ENCODE peak calls at places on chromosomes 2 and 18, in eight cellular contexts. Y, M, V, Z, Q, I, F and A are unnamed samples.

GRCh38 chr18:55494899-55495298 is 93.1 kb downstream of the TCF4 start:
- DNase-seq in Q (peak), F (no peak), I (no peak), V (no peak), Y (no peak), Z (no peak), M (no peak), A (no peak)

GRCh38 chr18:42281851-42282250 is 326.8 kb downstream of the PIK3C3 start:
- DNase-seq in V (no peak), Y (no peak), M (no peak), F (no peak), Q (no peak), I (no peak), Z (no peak), A (no peak)

GRCh38 chr2:102283996-102284395 is 27.4 kb upstream of the IL1RL1 start:
- DNase-seq in V (no peak), Q (no peak), M (no peak), Z (no peak), Y (no peak), F (no peak), I (no peak), A (no peak)

GRCh38 chr2:10965241-10965843 is 53.6 kb downstream of the KCNF1 start:
- DNase-seq in Y (no peak), F (no peak), M (no peak), Z (no peak), Q (no peak), V (no peak), I (no peak), A (no peak)

GRCh38 chr2:169131587-169132512 is 62.5 kb downstream of the DHRS9 start:
- DNase-seq in Q (peak), M (no peak), V (peak), I (peak), Z (no peak), Y (peak), F (no peak), A (no peak)

GRCh38 chr2:237354930-237355329 is 59.0 kb downstream of the COL6A3 start:
- DNase-seq in F (no peak), I (peak), Z (no peak), M (peak), V (no peak), Y (peak), Q (no peak), A (no peak)

GRCh38 chr2:112725545-112726457 is 5.0 kb downstream of the NT5DC4 start:
- DNase-seq in M (peak), V (no peak), Q (peak), F (no peak), Y (no peak), Z (no peak), I (no peak), A (no peak)

GRCh38 chr2:39266139-39266805 is 22.5 kb upstream of the CDKL4 start:
- DNase-seq in F (no peak), Y (peak), Z (no peak), V (no peak), I (no peak), Q (peak), M (no peak), A (no peak)

GRCh38 chr2:45505138-45505537 is 105.9 kb downstream of the SRBD1 start:
- DNase-seq in M (no peak), Z (no peak), V (no peak), Y (no peak), F (no peak), I (no peak), Q (no peak), A (no peak)

GRCh38 chr2:128752691-128753263 is 434.1 kb upstream of the HS6ST1 start:
- DNase-seq in M (no peak), I (no peak), F (no peak), Y (no peak), Q (no peak), V (no peak), Z (no peak), A (no peak)

GRCh38 chr18:77114564-77115391 is 17.8 kb downstream of the MBP start:
- DNase-seq in Q (peak), M (peak), Z (peak), V (peak), I (peak), Y (peak), F (no peak), A (no peak)

GRCh38 chr2:69915050-69915945 is at the start of gene MXD1:
- DNase-seq in Q (peak), I (peak), M (no peak), V (peak), Z (no peak), F (peak), Y (no peak), A (no peak)

GRCh38 chr2:238305965-238306679 is 14.2 kb upstream of the TRAF3IP1 start:
- DNase-seq in I (no peak), V (no peak), Q (no peak), Y (no peak), F (no peak), M (no peak), Z (no peak), A (no peak)

GRCh38 chr2:28499298-28499697 is 3.4 kb downstream of the PLB1 start:
- DNase-seq in Y (no peak), Q (no peak), F (no peak), M (no peak), Z (no peak), I (no peak), V (no peak), A (no peak)

GRCh38 chr2:43132523-43133301 is 93.7 kb downstream of the ZFP36L2 start:
- DNase-seq in Y (no peak), V (peak), F (no peak), Q (no peak), I (no peak), M (no peak), Z (no peak), A (no peak)

GRCh38 chr2:64481665-64482064 is 27.7 kb downstream of the LGALSL start:
- DNase-seq in Q (no peak), I (no peak), Z (no peak), F (no peak), M (no peak), V (no peak), Y (no peak), A (no peak)

GRCh38 chr2:179787601-179788000 is 73.8 kb downstream of the ZNF385B start:
- DNase-seq in Q (no peak), V (no peak), M (no peak), Y (no peak), F (no peak), Z (no peak), I (no peak), A (no peak)

GRCh38 chr2:144430722-144431163 is 89.2 kb downstream of the ZEB2 start:
- DNase-seq in F (no peak), I (no peak), Y (peak), Z (peak), V (peak), M (no peak), Q (no peak), A (no peak)

GRCh38 chr18:35041752-35042379 is 653 bp downstream of the MAPRE2 start:
- DNase-seq in Q (peak), M (no peak), Y (no peak), I (no peak), Z (no peak), F (no peak), V (peak), A (no peak)

GRCh38 chr18:35581555-35582309 is at the start of gene GALNT1:
- DNase-seq in Q (peak), Y (peak), V (no peak), I (peak), F (peak), M (no peak), Z (no peak), A (peak)

GRCh38 chr2:206023183-206023582 is 62.8 kb downstream of the INO80D start:
- DNase-seq in I (no peak), Z (no peak), V (no peak), F (no peak), M (no peak), Y (peak), Q (no peak), A (no peak)

GRCh38 chr2:12816379-12817306 is 99.9 kb downstream of the TRIB2 start:
- DNase-seq in I (peak), F (no peak), Q (peak), Z (no peak), V (no peak), Y (no peak), M (no peak), A (no peak)

GRCh38 chr2:145323512-145323911 is 803.6 kb upstream of the ZEB2 start:
- DNase-seq in V (no peak), Q (peak), F (no peak), M (no peak), Z (no peak), Y (peak), I (peak), A (no peak)

GRCh38 chr2:33106115-33106514 is 159.4 kb downstream of the LTBP1 start:
- DNase-seq in I (no peak), Y (no peak), F (no peak), Z (no peak), V (no peak), M (no peak), Q (no peak), A (no peak)

GRCh38 chr2:46184794-46185583 is 112.2 kb upstream of the EPAS1 start:
- DNase-seq in Y (no peak), M (no peak), V (no peak), Z (no peak), I (no peak), F (peak), Q (no peak), A (no peak)

GRCh38 chr2:213148572-213149331 is 2.7 kb downstream of the IKZF2 start:
- DNase-seq in Z (no peak), Y (no peak), I (no peak), F (no peak), V (peak), Q (no peak), M (no peak), A (no peak)

GRCh38 chr2:85237849-85238570 is 89.8 kb downstream of the TGOLN2 start:
- DNase-seq in Q (no peak), M (no peak), V (no peak), I (no peak), Y (no peak), F (peak), Z (no peak), A (no peak)

GRCh38 chr2:37656512-37657423 is 14.7 kb downstream of the CDC42EP3 start:
- DNase-seq in Y (no peak), V (no peak), I (no peak), M (no peak), Q (no peak), F (no peak), Z (no peak), A (peak)

GRCh38 chr2:109662889-109663288 is 48.7 kb downstream of the SOWAHC start:
- DNase-seq in I (no peak), M (no peak), Z (no peak), Q (no peak), Y (no peak), V (no peak), F (no peak), A (no peak)

GRCh38 chr18:21196426-21196825 is 45.6 kb upstream of the GREB1L start:
- DNase-seq in Y (no peak), M (no peak), F (no peak), Q (no peak), Z (no peak), V (no peak), I (no peak), A (no peak)

GRCh38 chr2:69992310-69993047 is 31.0 kb upstream of the ASPRV1 start:
- DNase-seq in Y (no peak), F (no peak), M (no peak), Z (no peak), Q (no peak), I (no peak), V (no peak), A (no peak)

GRCh38 chr2:8138525-8138922 is 543.3 kb upstream of the ID2 start:
- DNase-seq in F (no peak), V (no peak), Q (no peak), Z (no peak), Y (no peak), M (no peak), I (no peak), A (no peak)

GRCh38 chr2:8003462-8004075 is 678.3 kb upstream of the ID2 start:
- DNase-seq in Q (peak), Y (peak), F (no peak), V (no peak), M (no peak), Z (no peak), I (peak), A (no peak)

GRCh38 chr2:136025057-136025973 is 39.9 kb upstream of the DARS1 start:
- DNase-seq in Q (peak), F (peak), I (peak), Z (no peak), V (peak), M (peak), Y (peak), A (peak)

GRCh38 chr2:239288951-239289481 is 111.8 kb downstream of the HDAC4 start:
- DNase-seq in Q (no peak), Z (no peak), I (no peak), Y (peak), V (no peak), F (no peak), M (no peak), A (peak)

GRCh38 chr2:233301811-233302210 is 5.8 kb upstream of the SAG start:
- DNase-seq in M (no peak), V (no peak), F (no peak), Q (no peak), I (no peak), Z (no peak), Y (peak), A (no peak)

GRCh38 chr2:176814740-176815367 is 397.7 kb upstream of the HNRNPA3 start:
- DNase-seq in I (peak), V (no peak), F (no peak), M (no peak), Y (peak), Z (no peak), Q (peak), A (no peak)

GRCh38 chr2:21023419-21024181 is 20.3 kb downstream of the APOB start:
- DNase-seq in I (no peak), Q (no peak), Y (no peak), Z (no peak), V (no peak), M (no peak), F (no peak), A (no peak)